ENCODE peak calls at places on chromosomes 16 and 17, in six cellular contexts. S is cardiac muscle cell; U is brain microvascular endothelial cell; W is choroid plexus epithelial cell; E is AG09309; X is CD8-positive, alpha-beta T cell. Q is an unnamed sample.

GRCh38 chr16:30113711-30114333 is 485 bp upstream of the GDPD3 start:
- DNase-seq in S (no peak), U (no peak), W (no peak), E (no peak), X (no peak), Q (no peak)

GRCh38 chr17:15261063-15261817 is 3.9 kb downstream of the PMP22 start:
- DNase-seq in S (peak; percentile 80), U (peak; percentile 57), W (peak; percentile 73), E (no peak), X (no peak), Q (peak; percentile 61)

GRCh38 chr16:86225905-86226371 is 284.4 kb upstream of the FOXF1 start:
- DNase-seq in S (no peak), U (no peak), W (no peak), E (no peak), X (no peak), Q (no peak)

GRCh38 chr17:41413353-41413752 is 11.0 kb downstream of the KRT37 start:
- DNase-seq in S (no peak), U (no peak), W (peak; percentile 13), E (no peak), X (no peak), Q (no peak)

GRCh38 chr17:68694791-68695485 is 93.8 kb upstream of the FAM20A start:
- DNase-seq in S (no peak), U (no peak), W (no peak), E (no peak), X (no peak), Q (no peak)

GRCh38 chr17:66964930-66965800 is 658 bp downstream of the CACNG4 start:
- DNase-seq in S (peak; percentile 47), U (no peak), W (no peak), E (no peak), X (no peak), Q (no peak)

GRCh38 chr17:42853597-42853967 is 2.6 kb downstream of the AOC3 start:
- DNase-seq in S (no peak), U (no peak), W (no peak), E (no peak), X (no peak), Q (no peak)

GRCh38 chr17:65809366-65809765 is 247.9 kb upstream of the AXIN2 start:
- DNase-seq in S (no peak), U (no peak), W (no peak), E (no peak), X (no peak), Q (no peak)

GRCh38 chr16:81544261-81544660 is 99.7 kb downstream of the CMIP start:
- DNase-seq in S (no peak), U (no peak), W (peak; percentile 64), E (no peak), X (no peak), Q (no peak)

GRCh38 chr16:3642397-3643094 is 11.9 kb upstream of the DNASE1 start:
- DNase-seq in S (peak; percentile 25), U (peak; percentile 56), W (peak; percentile 63), E (no peak), X (no peak), Q (peak; percentile 22)

GRCh38 chr16:2914233-2914632 is 2.5 kb downstream of the FLYWCH1 start:
- DNase-seq in S (no peak), U (no peak), W (no peak), E (no peak), X (no peak), Q (no peak)

GRCh38 chr17:77869665-77870132 is 88.8 kb upstream of the TNRC6C start:
- DNase-seq in S (no peak), U (no peak), W (no peak), E (no peak), X (no peak), Q (no peak)

GRCh38 chr16:88383401-88384221 is 852 bp downstream of the ZNF469 start:
- DNase-seq in S (peak; percentile 37), U (peak; percentile 39), W (peak; percentile 48), E (no peak), X (no peak), Q (peak; percentile 55)

GRCh38 chr17:2050871-2051387 is 4.0 kb upstream of the HIC1 start:
- DNase-seq in S (peak; percentile 57), U (no peak), W (peak; percentile 50), E (no peak), X (no peak), Q (peak; percentile 61)

GRCh38 chr17:2466936-2467335 is 44.8 kb downstream of the METTL16 start:
- DNase-seq in S (no peak), U (no peak), W (no peak), E (no peak), X (no peak), Q (no peak)

GRCh38 chr17:10875411-10875810 is 37.5 kb upstream of the PIRT start:
- DNase-seq in S (peak; percentile 81), U (peak; percentile 0), W (no peak), E (no peak), X (no peak), Q (no peak)

GRCh38 chr17:57604771-57605733 is 140.0 kb downstream of the CCDC182 start:
- DNase-seq in S (peak; percentile 74), U (peak; percentile 45), W (peak; percentile 69), E (no peak), X (no peak), Q (peak; percentile 49)

GRCh38 chr16:86723699-86724098 is 145.3 kb downstream of the FOXL1 start:
- DNase-seq in S (peak; percentile 44), U (no peak), W (no peak), E (no peak), X (no peak), Q (no peak)

GRCh38 chr16:49463529-49463928 is 89.9 kb downstream of the C16orf78 start:
- DNase-seq in S (no peak), U (no peak), W (no peak), E (no peak), X (peak; percentile 55), Q (no peak)

DNA sequence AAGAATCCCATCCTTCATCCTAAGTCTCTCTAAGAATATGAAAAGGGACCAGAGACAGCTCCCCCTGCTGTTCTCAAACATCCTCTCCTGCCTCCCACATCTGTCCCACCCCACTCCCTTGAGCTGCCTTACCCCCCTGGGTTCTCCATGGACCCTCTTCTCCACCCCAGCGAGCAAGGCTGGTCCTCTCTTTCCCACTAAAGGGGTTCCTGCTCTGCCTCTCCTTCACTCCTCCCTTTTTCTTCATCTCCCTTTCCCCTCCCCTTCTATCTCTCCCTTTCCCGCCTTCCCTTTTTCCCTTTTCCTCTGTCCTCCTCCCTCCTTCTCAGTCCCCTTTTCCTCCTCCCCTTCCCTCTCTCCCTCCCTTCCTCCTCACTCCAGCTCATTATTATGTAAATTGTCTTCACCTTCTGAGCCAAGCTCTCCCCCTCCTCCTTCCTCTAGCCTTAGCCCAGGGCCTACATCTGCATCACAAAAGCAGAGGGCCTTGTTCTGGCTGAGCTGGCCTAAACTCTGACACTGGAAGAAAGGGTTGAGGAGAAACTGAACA is 90.0 kb downstream of the GNAO1 start:
- DNase-seq in S (no peak), U (peak; percentile 11), W (peak; percentile 26), E (no peak), X (no peak), Q (no peak)
- TF ChIP-seq CTCF in S (peak; percentile 43), U (peak; percentile 68), W (peak; percentile 60), E (peak; percentile 51), X (no peak), Q (peak; percentile 41)

DNA sequence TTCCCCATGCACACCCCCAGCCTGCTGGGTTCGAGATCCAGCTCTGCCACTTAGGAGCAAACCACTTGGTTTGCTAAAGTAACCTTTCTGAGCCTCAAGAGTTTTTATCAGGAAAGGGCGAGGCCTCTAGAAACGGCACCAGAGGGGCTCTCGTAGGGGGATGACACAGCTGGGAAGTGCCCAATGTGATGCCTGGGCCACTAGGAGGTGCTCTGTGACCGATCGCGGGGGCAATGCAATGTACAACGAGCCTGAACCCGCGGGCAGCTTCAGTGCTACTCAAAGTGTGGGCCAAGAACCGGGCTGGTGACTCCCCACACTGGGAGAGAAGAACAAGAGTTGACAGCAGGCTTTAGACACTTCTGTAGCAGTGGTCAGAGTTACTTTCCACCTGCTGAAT is 9.4 kb downstream of the C16orf89 start:
- DNase-seq in S (peak; percentile 57), U (peak; percentile 18), W (peak; percentile 35), E (no peak), X (no peak), Q (no peak)
- TF ChIP-seq CTCF in S (peak; percentile 63), U (peak; percentile 71), W (peak; percentile 65), E (peak; percentile 55), X (peak; percentile 35), Q (peak; percentile 35)

DNA sequence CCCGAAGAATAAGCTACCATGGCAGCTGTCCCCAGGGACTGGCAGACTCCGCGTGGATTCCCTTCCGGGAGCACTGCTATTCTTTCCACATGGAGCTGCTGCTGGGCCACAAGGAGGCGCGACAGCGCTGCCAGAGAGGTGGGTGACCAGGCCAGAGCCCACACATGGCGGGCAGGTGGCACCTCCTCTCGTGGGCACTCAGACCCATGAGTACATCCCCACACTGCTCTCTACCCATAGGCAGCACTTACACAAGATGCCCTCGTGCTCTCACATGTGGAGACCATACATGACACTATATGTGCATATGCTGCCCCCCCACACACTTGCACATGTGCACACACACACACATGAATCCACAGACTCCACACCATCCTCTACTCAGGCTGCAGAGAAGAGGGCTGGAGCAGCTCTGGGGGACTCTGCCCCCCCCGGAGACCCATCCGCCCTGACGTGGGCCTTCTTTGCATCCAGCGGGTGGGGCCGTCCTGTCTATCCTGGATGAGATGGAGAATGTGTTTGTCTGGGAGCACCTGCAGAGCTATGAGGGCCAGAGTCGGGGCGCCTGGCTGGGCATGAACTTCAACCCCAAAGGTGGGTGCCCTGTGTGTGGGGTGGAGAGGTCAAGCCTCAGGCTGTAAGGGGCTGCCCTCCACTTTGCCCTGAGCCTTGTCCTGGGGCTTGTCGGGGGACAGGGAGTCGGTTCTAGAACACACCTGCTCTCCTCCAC is 62.9 kb downstream of the MRC2 start:
- DNase-seq in S (no peak), U (no peak), W (no peak), E (no peak), X (no peak), Q (no peak)
- TF ChIP-seq CTCF in S (no peak), U (no peak), W (no peak), E (no peak), X (no peak), Q (no peak)

DNA sequence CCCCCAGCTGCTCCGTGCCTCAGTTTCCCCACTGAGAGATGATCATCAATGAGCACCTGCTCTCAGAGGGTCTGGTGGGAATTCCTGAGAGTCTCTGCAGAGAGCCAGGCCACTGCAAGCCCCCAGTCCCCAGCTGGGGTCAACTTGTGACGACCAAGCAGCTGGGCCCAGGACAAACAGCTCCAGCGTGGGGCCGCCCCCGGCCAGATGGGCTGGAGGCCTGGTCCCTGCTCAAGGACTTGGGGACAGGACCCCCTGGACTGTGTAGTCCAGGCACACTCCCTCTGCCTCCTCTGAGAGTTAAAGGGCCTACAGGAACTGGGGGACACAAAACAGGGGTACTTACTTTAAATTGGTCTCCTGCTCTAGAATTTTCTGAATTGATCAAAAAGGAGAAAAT is 16.6 kb upstream of the AATK start:
- DNase-seq in S (no peak), U (no peak), W (no peak), E (no peak), X (no peak), Q (no peak)
- TF ChIP-seq CTCF in S (no peak), U (no peak), W (no peak), E (no peak), X (no peak), Q (no peak)

DNA sequence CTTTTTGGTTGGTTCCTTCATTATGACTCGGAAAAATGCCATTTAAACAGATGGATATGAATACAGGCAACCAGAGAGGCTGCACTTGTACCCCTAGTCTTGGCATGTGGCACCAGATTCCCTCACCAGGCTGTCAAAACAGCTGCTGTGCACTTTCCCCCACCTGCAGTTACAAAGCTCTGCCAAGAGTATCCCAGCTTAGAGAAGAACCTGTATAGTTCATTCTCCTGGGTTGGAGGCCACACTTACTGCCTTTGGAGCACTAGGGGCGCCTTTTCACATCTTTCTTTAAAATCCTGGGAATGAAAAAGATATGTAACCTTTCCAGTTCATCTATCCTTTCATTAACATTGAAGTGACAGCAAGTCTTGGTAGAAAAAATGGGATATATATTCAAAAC is 190.4 kb downstream of the KIF2B start:
- DNase-seq in S (no peak), U (no peak), W (no peak), E (no peak), X (no peak), Q (no peak)
- TF ChIP-seq CTCF in S (no peak), U (no peak), W (no peak), E (no peak), X (no peak), Q (no peak)